ENCODE peak calls at places on chromosomes 2 and 18, in four cellular contexts. One of them, this sample, is unnamed.

GRCh38 chr2:228688007-228688645 is 506.6 kb upstream of the SPHKAP start:
- DNase-seq in left lung: no peak
- DNase-seq in progenitor cell of endocrine pancreas: no peak
- DNase-seq in left ventricle myocardium inferior: no peak
- DNase-seq in this sample: no peak

GRCh38 chr2:89833780-89834117 is 1142.3 kb downstream of the RPIA start:
- DNase-seq in left lung: no peak
- DNase-seq in progenitor cell of endocrine pancreas: no peak
- DNase-seq in left ventricle myocardium inferior: no peak
- DNase-seq in this sample: no peak

GRCh38 chr2:48558436-48558835 is 28.5 kb downstream of the STON1 start:
- DNase-seq in left lung: no peak
- DNase-seq in progenitor cell of endocrine pancreas: no peak
- DNase-seq in left ventricle myocardium inferior: no peak
- DNase-seq in this sample: no peak

GRCh38 chr2:231674587-231675334 is 33.6 kb upstream of the PTMA start:
- DNase-seq in left lung: peak
- DNase-seq in progenitor cell of endocrine pancreas: peak
- DNase-seq in left ventricle myocardium inferior: peak
- DNase-seq in this sample: no peak

GRCh38 chr2:105406221-105406620 is 7.4 kb upstream of the FHL2 start:
- DNase-seq in left lung: no peak
- DNase-seq in progenitor cell of endocrine pancreas: no peak
- DNase-seq in left ventricle myocardium inferior: no peak
- DNase-seq in this sample: no peak

GRCh38 chr2:229715895-229716507 is 1.6 kb upstream of the DNER start:
- DNase-seq in left lung: no peak
- DNase-seq in progenitor cell of endocrine pancreas: no peak
- DNase-seq in left ventricle myocardium inferior: no peak
- DNase-seq in this sample: no peak

GRCh38 chr18:35024196-35024595 is 17.0 kb upstream of the MAPRE2 start:
- DNase-seq in left lung: no peak
- DNase-seq in progenitor cell of endocrine pancreas: no peak
- DNase-seq in left ventricle myocardium inferior: no peak
- DNase-seq in this sample: no peak

GRCh38 chr2:28326873-28327495 is 65.7 kb upstream of the FOSL2 start:
- DNase-seq in left lung: no peak
- DNase-seq in progenitor cell of endocrine pancreas: no peak
- DNase-seq in left ventricle myocardium inferior: no peak
- DNase-seq in this sample: no peak

GRCh38 chr18:47981320-47981719 is 50.9 kb upstream of the SMAD2 start:
- DNase-seq in left lung: no peak
- DNase-seq in progenitor cell of endocrine pancreas: no peak
- DNase-seq in left ventricle myocardium inferior: no peak
- DNase-seq in this sample: no peak

GRCh38 chr2:100919316-100919715 is 82.8 kb upstream of the RPL31 start:
- DNase-seq in left lung: no peak
- DNase-seq in progenitor cell of endocrine pancreas: no peak
- DNase-seq in left ventricle myocardium inferior: no peak
- DNase-seq in this sample: no peak

GRCh38 chr2:156471772-156472171 is 35.6 kb downstream of the GPD2 start:
- DNase-seq in left lung: no peak
- DNase-seq in progenitor cell of endocrine pancreas: no peak
- DNase-seq in left ventricle myocardium inferior: no peak
- DNase-seq in this sample: no peak

GRCh38 chr2:44537264-44537663 is 175.5 kb downstream of the CAMKMT start:
- DNase-seq in left lung: no peak
- DNase-seq in progenitor cell of endocrine pancreas: no peak
- DNase-seq in left ventricle myocardium inferior: no peak
- DNase-seq in this sample: no peak

GRCh38 chr2:112121682-112122254 is 16.4 kb upstream of the FBLN7 start:
- DNase-seq in left lung: no peak
- DNase-seq in progenitor cell of endocrine pancreas: no peak
- DNase-seq in left ventricle myocardium inferior: no peak
- DNase-seq in this sample: no peak

GRCh38 chr2:70962885-70963878 is 15.2 kb upstream of the ANKRD53 start:
- DNase-seq in left lung: peak
- DNase-seq in progenitor cell of endocrine pancreas: no peak
- DNase-seq in left ventricle myocardium inferior: no peak
- DNase-seq in this sample: no peak

DNA sequence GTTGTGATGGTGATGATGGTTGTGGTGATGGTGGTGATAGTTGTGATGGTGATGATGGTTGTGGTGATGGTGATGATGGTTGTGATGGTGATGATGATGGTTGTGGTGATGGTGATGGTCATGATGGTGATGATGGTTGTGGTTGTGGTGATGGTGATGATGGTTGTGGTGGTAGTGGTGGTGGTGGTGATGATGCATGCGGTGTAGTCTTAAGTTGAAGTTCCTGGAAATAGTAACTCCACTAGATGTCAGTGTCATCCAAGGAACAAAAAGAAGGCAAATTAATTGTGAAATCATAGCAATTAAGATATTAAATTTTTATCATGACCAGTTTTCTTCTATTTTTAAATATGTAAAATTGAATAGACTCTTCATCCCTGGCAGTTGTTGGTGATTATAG is 309.2 kb downstream of the AGAP1 start:
- DNase-seq in left lung: no peak
- DNase-seq in progenitor cell of endocrine pancreas: no peak
- DNase-seq in left ventricle myocardium inferior: no peak
- DNase-seq in this sample: no peak
- TF ChIP-seq CTCF in left lung: no peak
- TF ChIP-seq CTCF in progenitor cell of endocrine pancreas: no peak
- TF ChIP-seq CTCF in left ventricle myocardium inferior: peak
- TF ChIP-seq CTCF in this sample: peak

DNA sequence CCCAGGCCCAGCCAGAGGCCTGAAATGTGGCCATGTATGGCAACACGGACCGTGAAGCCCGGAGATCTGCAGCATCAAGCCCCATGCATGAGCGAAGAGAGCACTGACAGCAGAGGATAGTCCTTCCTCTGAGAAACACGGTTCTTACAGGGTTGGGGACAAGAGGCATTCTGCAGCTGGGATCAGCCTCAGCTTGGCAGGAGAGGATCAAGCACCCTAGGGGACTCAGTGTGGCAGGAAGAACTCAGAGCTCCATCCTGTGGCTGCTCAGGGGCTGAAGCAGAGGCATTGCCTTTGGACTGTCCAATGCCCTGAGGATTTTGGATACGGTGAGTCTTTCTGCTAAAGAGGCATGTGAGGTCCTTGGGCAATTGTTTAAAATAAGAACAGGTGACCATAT is 368.7 kb downstream of the ZNF516 start:
- DNase-seq in left lung: no peak
- DNase-seq in progenitor cell of endocrine pancreas: no peak
- DNase-seq in left ventricle myocardium inferior: peak
- DNase-seq in this sample: no peak
- TF ChIP-seq CTCF in left lung: no peak
- TF ChIP-seq CTCF in progenitor cell of endocrine pancreas: peak
- TF ChIP-seq CTCF in left ventricle myocardium inferior: peak
- TF ChIP-seq CTCF in this sample: peak

DNA sequence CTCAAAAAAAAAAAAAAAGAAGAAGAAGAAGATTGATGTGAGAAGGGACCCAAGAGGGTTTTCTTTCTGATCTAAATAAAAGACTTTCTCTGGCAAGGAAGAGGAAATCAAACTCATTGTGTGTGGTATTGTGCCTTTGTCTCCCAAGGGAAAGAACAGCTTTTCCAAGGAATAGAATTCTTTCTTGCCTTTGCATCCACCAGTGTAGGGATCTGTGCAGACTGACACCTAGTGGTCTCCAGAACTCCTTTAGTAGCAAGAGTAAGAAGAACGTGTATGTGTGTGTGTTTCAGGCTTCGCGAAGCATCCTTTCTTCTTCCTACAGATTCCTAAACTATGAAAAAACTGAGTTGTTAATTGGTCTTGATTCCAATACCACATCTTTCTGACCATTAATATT is 33.5 kb upstream of the CRIM1 start:
- DNase-seq in left lung: no peak
- DNase-seq in progenitor cell of endocrine pancreas: no peak
- DNase-seq in left ventricle myocardium inferior: no peak
- DNase-seq in this sample: no peak
- TF ChIP-seq CTCF in left lung: no peak
- TF ChIP-seq CTCF in progenitor cell of endocrine pancreas: peak
- TF ChIP-seq CTCF in left ventricle myocardium inferior: peak
- TF ChIP-seq CTCF in this sample: peak

GRCh38 chr18:3455090-3455640 is 5.2 kb downstream of the TGIF1 start:
- DNase-seq in left lung: no peak
- DNase-seq in progenitor cell of endocrine pancreas: no peak
- DNase-seq in left ventricle myocardium inferior: no peak
- DNase-seq in this sample: no peak
- TF ChIP-seq CTCF in left lung: peak
- TF ChIP-seq CTCF in progenitor cell of endocrine pancreas: no peak
- TF ChIP-seq CTCF in left ventricle myocardium inferior: peak
- TF ChIP-seq CTCF in this sample: no peak

GRCh38 chr2:10786240-10786982 is 26.2 kb downstream of the PDIA6 start:
- DNase-seq in left lung: no peak
- DNase-seq in progenitor cell of endocrine pancreas: no peak
- DNase-seq in left ventricle myocardium inferior: no peak
- DNase-seq in this sample: no peak

GRCh38 chr2:10784719-10785118 is 27.9 kb downstream of the PDIA6 start:
- DNase-seq in left lung: no peak
- DNase-seq in progenitor cell of endocrine pancreas: no peak
- DNase-seq in left ventricle myocardium inferior: no peak
- DNase-seq in this sample: no peak

GRCh38 chr2:10785260-10785659 is 27.3 kb downstream of the PDIA6 start:
- DNase-seq in left lung: no peak
- DNase-seq in progenitor cell of endocrine pancreas: no peak
- DNase-seq in left ventricle myocardium inferior: no peak
- DNase-seq in this sample: no peak

GRCh38 chr2:10788855-10789254 is 23.7 kb downstream of the PDIA6 start:
- DNase-seq in left lung: no peak
- DNase-seq in progenitor cell of endocrine pancreas: no peak
- DNase-seq in left ventricle myocardium inferior: no peak
- DNase-seq in this sample: no peak

GRCh38 chr2:10787176-10787968 is 25.2 kb downstream of the PDIA6 start:
- DNase-seq in left lung: no peak
- DNase-seq in progenitor cell of endocrine pancreas: no peak
- DNase-seq in left ventricle myocardium inferior: no peak
- DNase-seq in this sample: no peak
- TF ChIP-seq CTCF in left lung: no peak
- TF ChIP-seq CTCF in progenitor cell of endocrine pancreas: peak
- TF ChIP-seq CTCF in left ventricle myocardium inferior: no peak
- TF ChIP-seq CTCF in this sample: peak

GRCh38 chr18:68843467-68844089 is 45.7 kb downstream of the CCDC102B start:
- DNase-seq in left lung: no peak
- DNase-seq in progenitor cell of endocrine pancreas: no peak
- DNase-seq in left ventricle myocardium inferior: no peak
- DNase-seq in this sample: no peak
- TF ChIP-seq CTCF in left lung: no peak
- TF ChIP-seq CTCF in progenitor cell of endocrine pancreas: peak
- TF ChIP-seq CTCF in left ventricle myocardium inferior: peak
- TF ChIP-seq CTCF in this sample: peak